ENCODE peak calls at places on chromosomes 7 and 10, in four cellular contexts. L is ovary, Z is transverse colon, P is sigmoid colon. U is an unnamed sample.

GRCh38 chr10:75104842-75105241 is 6.6 kb upstream of the SAMD8 start:
- DNase-seq in L (no peak), P (peak; percentile 57), Z (no peak), U (no peak)

GRCh38 chr10:3482200-3482993 is 302.6 kb downstream of the KLF6 start:
- DNase-seq in L (peak; percentile 50), P (peak; percentile 88), Z (peak; percentile 65), U (no peak)

GRCh38 chr7:131072505-131073091 is 255.1 kb upstream of the MKLN1 start:
- DNase-seq in L (no peak), P (no peak), Z (no peak), U (no peak)

GRCh38 chr7:108193593-108194498 is 63.7 kb upstream of the LAMB4 start:
- DNase-seq in Z (no peak), P (no peak), L (no peak), U (no peak)

GRCh38 chr7:114081606-114082425 is 163.0 kb upstream of the PPP1R3A start:
- DNase-seq in L (no peak), P (peak; percentile 54), Z (no peak), U (no peak)

GRCh38 chr7:47581821-47582747 is at the start of gene TNS3:
- DNase-seq in P (no peak), Z (peak; percentile 69), L (peak; percentile 74), U (no peak)

GRCh38 chr10:117534321-117535044 is 8.1 kb upstream of the EMX2 start:
- DNase-seq in Z (no peak), L (no peak), P (no peak), U (no peak)

GRCh38 chr7:5351508-5352265 is 68.9 kb downstream of the SLC29A4 start:
- DNase-seq in Z (no peak), P (peak; percentile 48), L (no peak), U (no peak)

GRCh38 chr7:29871787-29872398 is 65.6 kb downstream of the WIPF3 start:
- DNase-seq in P (no peak), Z (no peak), L (no peak), U (no peak)

GRCh38 chr10:77975086-77975666 is 48.6 kb upstream of the DLG5 start:
- DNase-seq in Z (peak; percentile 41), P (peak; percentile 65), L (no peak), U (no peak)

GRCh38 chr10:114534480-114535095 is 123.5 kb downstream of the ABLIM1 start:
- DNase-seq in Z (no peak), P (no peak), L (no peak), U (no peak)

DNA sequence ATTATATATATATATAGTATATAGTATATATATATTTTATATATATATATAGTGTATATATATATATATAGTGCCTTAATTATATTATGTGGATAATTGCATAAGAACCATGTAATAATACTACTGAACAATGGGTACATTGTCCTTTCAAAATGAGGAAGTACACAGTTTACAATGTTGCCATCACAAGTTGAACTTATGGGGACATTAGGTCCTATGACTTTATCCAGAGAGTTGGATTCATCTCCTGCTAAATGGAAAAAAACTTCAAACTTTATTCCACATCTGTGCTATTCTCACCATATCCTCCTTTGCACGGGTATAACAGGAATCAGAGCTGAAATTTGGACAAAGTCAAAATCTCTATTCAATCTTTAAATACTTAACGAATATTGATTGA is 105.0 kb upstream of the AGR3 start:
- DNase-seq in Z (no peak), P (no peak), L (no peak), U (no peak)
- TF ChIP-seq EP300 in Z (no peak), P (no peak), L (no peak), U (no peak)

GRCh38 chr7:44307905-44308740 is 17.3 kb downstream of the CAMK2B start:
- DNase-seq in Z (no peak), P (no peak), L (peak; percentile 9), U (peak; percentile 78)

GRCh38 chr7:44309271-44310091 is 15.9 kb downstream of the CAMK2B start:
- DNase-seq in P (peak; percentile 68), L (peak; percentile 78), Z (peak; percentile 46), U (peak; percentile 91)

GRCh38 chr7:44311561-44312495 is 13.6 kb downstream of the CAMK2B start:
- DNase-seq in L (peak; percentile 11), Z (no peak), P (no peak), U (peak; percentile 74)

GRCh38 chr7:44308741-44309270 is 16.6 kb downstream of the CAMK2B start:
- DNase-seq in Z (no peak), P (peak; percentile 60), L (peak; percentile 40), U (peak; percentile 75)

GRCh38 chr7:44310221-44310848 is 15.1 kb downstream of the CAMK2B start:
- DNase-seq in P (no peak), L (peak; percentile 22), Z (no peak), U (peak; percentile 78)
- TF ChIP-seq EP300 in P (no peak), L (no peak), Z (no peak), U (no peak)

GRCh38 chr10:34503704-34504103 is 311.4 kb downstream of the PARD3 start:
- DNase-seq in Z (no peak), L (no peak), P (no peak), U (no peak)

GRCh38 chr10:34506773-34507172 is 308.3 kb downstream of the PARD3 start:
- DNase-seq in Z (no peak), L (no peak), P (no peak), U (peak; percentile 29)

GRCh38 chr10:34504534-34504933 is 310.6 kb downstream of the PARD3 start:
- DNase-seq in L (no peak), P (no peak), Z (no peak), U (peak; percentile 75)

GRCh38 chr10:34507217-34507616 is 307.9 kb downstream of the PARD3 start:
- DNase-seq in Z (no peak), L (no peak), P (no peak), U (peak; percentile 24)

DNA sequence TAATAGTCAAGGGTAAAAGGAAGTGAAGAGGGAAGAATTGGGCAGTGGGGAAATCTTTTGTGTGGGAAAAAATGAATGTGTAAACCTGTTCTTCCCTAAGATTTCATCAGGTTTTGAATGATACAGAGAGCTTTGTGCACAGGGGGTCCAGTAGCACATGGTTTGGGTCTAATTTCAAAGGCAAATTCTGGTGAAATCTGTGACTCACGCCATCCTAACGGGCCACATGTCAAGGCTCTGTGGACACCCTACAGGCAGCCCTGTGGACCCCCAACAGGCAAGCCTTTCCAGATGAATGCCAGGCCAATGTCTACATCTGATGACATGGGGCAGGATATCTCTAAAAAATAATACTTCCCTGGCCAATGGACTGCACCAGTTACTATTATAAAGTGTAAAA is 309.8 kb downstream of the PARD3 start:
- DNase-seq in P (no peak), Z (no peak), L (no peak), U (peak; percentile 80)
- TF ChIP-seq EP300 in P (no peak), Z (no peak), L (no peak), U (no peak)

DNA sequence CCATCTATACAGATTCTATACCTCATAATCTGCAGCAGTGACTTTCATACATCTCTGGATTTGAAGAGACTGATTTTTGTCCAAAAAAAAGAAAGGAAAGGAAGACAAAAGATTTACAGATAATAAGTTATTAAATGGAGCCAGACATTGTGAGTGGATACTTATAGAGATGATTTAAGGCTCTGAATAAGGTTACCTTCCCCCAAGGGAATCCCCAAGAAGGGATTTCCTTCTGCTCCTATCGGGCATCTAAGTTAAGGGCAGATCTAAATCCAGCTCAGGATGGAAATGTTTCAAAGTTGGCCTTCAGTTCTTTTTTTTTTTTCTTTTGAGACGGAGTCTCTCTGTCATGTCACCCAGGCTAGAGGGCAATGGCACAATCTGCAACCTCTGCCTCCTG is 97.6 kb downstream of the ST8SIA6 start:
- DNase-seq in Z (no peak), P (no peak), L (no peak), U (no peak)
- TF ChIP-seq EP300 in Z (no peak), P (no peak), L (no peak), U (no peak)

DNA sequence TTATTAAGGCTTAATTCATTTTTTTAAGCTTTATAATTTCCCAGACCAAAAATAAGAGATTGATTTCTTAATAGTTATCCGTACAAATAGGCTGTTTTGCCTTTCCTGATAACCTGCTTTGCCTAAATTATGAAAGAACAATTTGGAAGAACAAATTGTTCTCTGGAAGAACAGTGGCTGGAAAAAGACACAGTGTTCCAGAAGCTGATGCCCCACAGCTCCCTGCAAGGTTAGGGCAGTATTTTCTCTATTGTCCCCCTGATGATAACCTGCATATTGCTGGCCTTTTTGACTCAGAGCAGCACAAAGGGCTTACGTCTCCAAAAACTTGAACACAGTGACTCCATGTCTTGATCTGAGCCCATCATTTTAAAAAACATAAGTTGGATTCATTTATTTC is 151.5 kb downstream of the CSTF2T start:
- DNase-seq in Z (no peak), L (no peak), P (no peak), U (no peak)
- TF ChIP-seq EP300 in Z (no peak), L (peak; percentile 62), P (peak; percentile 14), U (no peak)

GRCh38 chr7:74311305-74311744 is 22.1 kb downstream of the CLIP2 start:
- DNase-seq in P (no peak), L (no peak), Z (peak; percentile 71), U (no peak)
- TF ChIP-seq EP300 in P (no peak), L (no peak), Z (no peak), U (no peak)

GRCh38 chr10:97718659-97719142 is 5.2 kb downstream of the MARVELD1 start:
- DNase-seq in L (peak; percentile 54), Z (peak; percentile 94), P (peak; percentile 83), U (no peak)
- TF ChIP-seq EP300 in L (no peak), Z (peak; percentile 32), P (no peak), U (peak; percentile 17)

U was measured in esophagus muscularis mucosa.